ENCODE peak calls at places on chromosome 13, in six cellular contexts. I is upper lobe of left lung, Y is epithelial cell of esophagus, H is body of pancreas, Z is A549, F is tibial nerve. C is an unnamed sample.

GRCh38 chr13:38262211-38262610 is 87.4 kb upstream of the UFM1 start:
- DNase-seq in I (no peak), F (no peak), Y (no peak), H (no peak), Z (no peak), C (no peak)

GRCh38 chr13:86608739-86609138 is 809.5 kb upstream of the SLITRK6 start:
- DNase-seq in F (no peak), Z (no peak), H (no peak), I (no peak), Y (no peak), C (no peak)

GRCh38 chr13:28558567-28558966 is 63.6 kb upstream of the FLT1 start:
- DNase-seq in Y (no peak), H (no peak), Z (no peak), F (no peak), I (no peak), C (no peak)

GRCh38 chr13:50222569-50223332 is 207.5 kb downstream of the KCNRG start:
- DNase-seq in Z (no peak), F (peak; percentile 76), Y (peak; percentile 82), I (peak; percentile 37), H (peak; percentile 74), C (no peak)

GRCh38 chr13:26558912-26559485 is 1.5 kb downstream of the WASF3 start:
- DNase-seq in Y (no peak), H (no peak), F (no peak), I (no peak), Z (no peak), C (no peak)

GRCh38 chr13:113125506-113126264 is 3.1 kb downstream of the F10 start:
- DNase-seq in H (peak; percentile 1), Z (no peak), I (no peak), Y (no peak), F (no peak), C (peak; percentile 56)

GRCh38 chr13:62357887-62358645 is 942.4 kb upstream of the PCDH20 start:
- DNase-seq in F (no peak), I (no peak), Z (peak; percentile 6), H (peak; percentile 30), Y (peak; percentile 67), C (no peak)

GRCh38 chr13:43203781-43204180 is 180.4 kb downstream of the DNAJC15 start:
- DNase-seq in I (no peak), Y (no peak), F (no peak), Z (no peak), H (no peak), C (no peak)

GRCh38 chr13:114282143-114282685 is 813 bp downstream of the UPF3A start:
- DNase-seq in I (peak; percentile 90), Z (no peak), F (no peak), Y (no peak), H (peak; percentile 32), C (peak; percentile 74)

GRCh38 chr13:32989331-32989730 is 26.9 kb upstream of the KL start:
- DNase-seq in H (no peak), Y (no peak), I (no peak), F (no peak), Z (no peak), C (no peak)

GRCh38 chr13:68066879-68067513 is 836.9 kb upstream of the PCDH9 start:
- DNase-seq in I (no peak), Y (peak; percentile 11), F (no peak), H (no peak), Z (no peak), C (no peak)

GRCh38 chr13:44048326-44048725 is 168.6 kb downstream of the LACC1 start:
- DNase-seq in F (no peak), Y (no peak), H (no peak), I (no peak), Z (no peak), C (no peak)

GRCh38 chr13:69591437-69591836 is 516.2 kb upstream of the ATXN8OS start:
- DNase-seq in Y (no peak), Z (no peak), I (no peak), F (no peak), H (no peak), C (no peak)

GRCh38 chr13:32212420-32212819 is 102.7 kb downstream of the ZAR1L start:
- DNase-seq in Z (no peak), H (no peak), I (no peak), Y (no peak), F (no peak), C (no peak)

GRCh38 chr13:103388839-103389238 is 322.6 kb upstream of the SLC10A2 start:
- DNase-seq in F (no peak), Y (no peak), H (no peak), I (no peak), Z (no peak), C (no peak)

GRCh38 chr13:50130686-50131051 is 115.4 kb downstream of the KCNRG start:
- DNase-seq in H (no peak), Y (peak; percentile 39), F (no peak), Z (peak; percentile 8), I (peak; percentile 87), C (no peak)

GRCh38 chr13:77511552-77511951 is 24.0 kb upstream of the SCEL start:
- DNase-seq in I (no peak), Z (no peak), F (no peak), H (no peak), Y (peak; percentile 35), C (no peak)

GRCh38 chr13:93145199-93145598 is 81.4 kb upstream of the GPC6 start:
- DNase-seq in F (no peak), H (no peak), Z (no peak), I (no peak), Y (peak; percentile 31), C (no peak)

GRCh38 chr13:39877134-39877533 is 221.7 kb downstream of the COG6 start:
- DNase-seq in Y (no peak), Z (no peak), I (no peak), F (no peak), H (no peak), C (no peak)

GRCh38 chr13:104962411-104962810 is 1573.1 kb downstream of the EFNB2 start:
- DNase-seq in Z (no peak), I (no peak), F (no peak), H (no peak), Y (no peak), C (no peak)

GRCh38 chr13:73987618-73988017 is 146.6 kb downstream of the KLF12 start:
- DNase-seq in F (no peak), Z (no peak), Y (no peak), I (no peak), H (no peak), C (no peak)

GRCh38 chr13:112828082-112828699 is 138.4 kb downstream of the ATP11A start:
- DNase-seq in Z (no peak), Y (no peak), F (no peak), H (no peak), I (no peak), C (no peak)

GRCh38 chr13:34207872-34208271 is 389.9 kb downstream of the RFC3 start:
- DNase-seq in Z (no peak), F (no peak), H (no peak), Y (no peak), I (no peak), C (no peak)

GRCh38 chr13:31765441-31765840 is 26.1 kb downstream of the RXFP2 start:
- DNase-seq in H (no peak), F (no peak), I (no peak), Z (no peak), Y (no peak), C (no peak)

GRCh38 chr13:64662887-64663593 is 2567.1 kb downstream of the PCDH9 start:
- DNase-seq in H (no peak), F (no peak), I (peak; percentile 7), Z (no peak), Y (no peak), C (no peak)

GRCh38 chr13:74596691-74597090 is 462.5 kb upstream of the KLF12 start:
- DNase-seq in F (no peak), Y (no peak), Z (no peak), I (no peak), H (no peak), C (no peak)

GRCh38 chr13:61531383-61532065 is 115.9 kb upstream of the PCDH20 start:
- DNase-seq in F (no peak), Y (peak; percentile 94), H (no peak), I (no peak), Z (no peak), C (no peak)

GRCh38 chr13:33260168-33261098 is 25.1 kb downstream of the STARD13 start:
- DNase-seq in H (no peak), F (no peak), Z (no peak), I (no peak), Y (no peak), C (no peak)

GRCh38 chr13:97895383-97895782 is 58.1 kb upstream of the IPO5 start:
- DNase-seq in H (no peak), Y (no peak), Z (no peak), I (no peak), F (no peak), C (no peak)

GRCh38 chr13:98940325-98940724 is 37.5 kb downstream of the DOCK9 start:
- DNase-seq in I (no peak), H (no peak), Z (no peak), F (no peak), Y (no peak), C (no peak)
- TF ChIP-seq CTCF in I (no peak), H (no peak), Z (no peak), F (no peak), Y (no peak), C (no peak)

DNA sequence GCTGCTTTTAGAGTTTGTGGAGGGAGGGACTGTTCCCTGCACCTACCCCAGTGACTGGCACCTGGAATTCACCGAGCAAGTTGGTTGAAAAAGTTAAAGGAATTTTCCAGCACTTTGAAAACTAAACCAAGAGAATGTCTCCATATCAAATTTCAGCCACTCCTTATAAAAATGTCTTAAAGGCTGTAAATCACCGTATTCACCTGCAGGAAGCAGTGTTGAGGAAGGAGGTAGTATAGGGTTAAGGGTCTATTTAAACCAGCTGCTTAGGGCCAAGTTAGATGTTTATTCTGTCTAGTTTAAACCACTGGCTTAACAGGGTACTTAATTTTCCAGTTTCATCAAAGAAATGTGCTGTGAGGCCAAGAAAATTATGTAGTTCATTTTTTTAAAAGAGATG is 3.8 kb upstream of the RAB20 start:
- DNase-seq in H (no peak), I (no peak), Z (no peak), Y (no peak), F (no peak), C (no peak)
- TF ChIP-seq CTCF in H (no peak), I (peak; percentile 22), Z (no peak), Y (peak; percentile 29), F (no peak), C (peak; percentile 33)

GRCh38 chr13:100088648-100089601 is at the start of gene PCCA:
- DNase-seq in Y (peak; percentile 88), H (peak; percentile 96), F (peak; percentile 94), I (peak; percentile 93), Z (peak; percentile 92), C (peak; percentile 94)
- TF ChIP-seq CTCF in Y (no peak), H (no peak), F (no peak), I (no peak), Z (no peak), C (peak; percentile 17)

GRCh38 chr13:79246575-79246949 is 159.5 kb downstream of the RBM26 start:
- DNase-seq in F (no peak), H (no peak), Y (peak; percentile 22), I (no peak), Z (no peak), C (no peak)
- TF ChIP-seq CTCF in F (no peak), H (no peak), Y (peak; percentile 46), I (no peak), Z (peak; percentile 18), C (no peak)

C was measured in type B pancreatic cell.